ENCODE peak calls at places on chromosomes 4 and X, in five cellular contexts. K is T-helper 2 cell; S is T-cell; B is activated naive CD8-positive, alpha-beta T cell treated with anti-CD3 and anti-CD28 coated beads, Interleukin-2, amount 50 U/mL, for 16 hours; W is ovary. T is an unnamed sample.
A peak's percentile ranks its signal among the peaks of the same experiment; 100 is the strongest.

GRCh38 chr4:97942137-97942536 is 201.1 kb downstream of the STPG2 start:
- DNase-seq in S (no peak), B (no peak), W (no peak), K (no peak), T (no peak)

GRCh38 chrX:65679071-65679540 is 11.7 kb downstream of the MSN start:
- DNase-seq in W (no peak), S (no peak), K (no peak), B (no peak), T (no peak)

GRCh38 chr4:153383131-153383530 is 38.6 kb downstream of the MND1 start:
- DNase-seq in S (no peak), W (no peak), B (no peak), K (no peak), T (no peak)

GRCh38 chrX:110965409-110965808 is 130.6 kb upstream of the PAK3 start:
- DNase-seq in B (no peak), W (no peak), S (no peak), K (no peak), T (no peak)

GRCh38 chrX:71245159-71245558 is 8.8 kb downstream of the ZMYM3 start:
- DNase-seq in W (no peak), B (no peak), S (no peak), K (no peak), T (no peak)

GRCh38 chrX:33725556-33726232 is 406.4 kb downstream of the FAM47A start:
- DNase-seq in S (no peak), K (peak; percentile 0), B (no peak), W (no peak), T (no peak)

GRCh38 chrX:154730271-154730883 is 20.5 kb downstream of the GAB3 start:
- DNase-seq in K (no peak), B (no peak), W (peak; percentile 42), S (no peak), T (no peak)

GRCh38 chrX:65516756-65517155 is 17.8 kb downstream of the LAS1L start:
- DNase-seq in W (no peak), B (no peak), S (no peak), K (no peak), T (no peak)

GRCh38 chr4:5206391-5206790 is 155.1 kb downstream of the STK32B start:
- DNase-seq in W (no peak), S (no peak), B (no peak), K (no peak), T (no peak)

GRCh38 chr4:118753096-118753495 is 67.9 kb downstream of the METTL14 start:
- DNase-seq in S (no peak), K (no peak), W (no peak), B (no peak), T (no peak)

GRCh38 chr4:183876268-183876934 is 28.7 kb upstream of the STOX2 start:
- DNase-seq in K (no peak), S (no peak), W (peak; percentile 98), B (no peak), T (peak; percentile 63)

GRCh38 chr4:79088991-79089705 is 149.9 kb upstream of the PAQR3 start:
- DNase-seq in W (no peak), K (no peak), B (no peak), S (no peak), T (no peak)

GRCh38 chrX:124226129-124226528 is 106.3 kb upstream of the TEX13D start:
- DNase-seq in W (no peak), B (no peak), S (no peak), K (no peak), T (no peak)

GRCh38 chr4:169634975-169635374 is 14.6 kb downstream of the CLCN3 start:
- DNase-seq in B (no peak), S (no peak), K (no peak), W (no peak), T (no peak)

GRCh38 chrX:45596190-45596808 is 395.6 kb upstream of the DIPK2B start:
- DNase-seq in B (no peak), W (no peak), S (no peak), K (peak; percentile 1), T (no peak)

GRCh38 chr4:1683371-1683902 is 676 bp downstream of the FAM53A start:
- DNase-seq in K (peak; percentile 24), S (peak; percentile 8), W (peak; percentile 47), B (no peak), T (peak; percentile 27)

GRCh38 chrX:28487818-28488217 is 99.4 kb upstream of the IL1RAPL1 start:
- DNase-seq in W (no peak), K (peak; percentile 41), B (no peak), S (no peak), T (no peak)

GRCh38 chr4:36230523-36230922 is 13.8 kb downstream of the ARAP2 start:
- DNase-seq in K (no peak), W (no peak), B (no peak), S (no peak), T (no peak)

GRCh38 chr4:40121515-40121914 is 64.9 kb downstream of the N4BP2 start:
- DNase-seq in S (no peak), W (no peak), B (no peak), K (peak; percentile 22), T (no peak)

GRCh38 chr4:121156822-121157769 is 7.0 kb downstream of the TNIP3 start:
- DNase-seq in W (no peak), K (peak; percentile 32), S (peak; percentile 28), B (no peak), T (peak; percentile 39)

GRCh38 chrX:119784747-119785446 is 6.5 kb downstream of the RPL39 start:
- DNase-seq in K (peak; percentile 58), W (no peak), B (peak; percentile 14), S (peak; percentile 42), T (peak; percentile 49)

GRCh38 chr4:123417813-123418212 is 21.2 kb downstream of the SPRY1 start:
- DNase-seq in W (no peak), B (no peak), S (no peak), K (no peak), T (no peak)

GRCh38 chr4:13348216-13348615 is 135.9 kb downstream of the RAB28 start:
- DNase-seq in S (no peak), B (no peak), W (no peak), K (no peak), T (no peak)

GRCh38 chr4:101600287-101600686 is 190.2 kb upstream of the BANK1 start:
- DNase-seq in S (no peak), W (no peak), B (no peak), K (no peak), T (no peak)

GRCh38 chr4:52941450-52941849 is 79.3 kb downstream of the RASL11B start:
- DNase-seq in B (no peak), S (no peak), K (no peak), W (no peak), T (no peak)